ENCODE peak calls at places on chromosomes 1 and 21, in seven cellular contexts. O is T follicular helper cell, G is SJSA1, K is K562, Q is hypothalamus, A is amniotic epithelial cell, I is T47D. W is an unnamed sample.

GRCh38 chr1:10271869-10272268 is 61.5 kb downstream of the KIF1B start:
- DNase-seq in O (no peak), G (no peak), K (no peak), Q (no peak), A (no peak), I (no peak), W (no peak)

GRCh38 chr1:230020451-230020850 is 46.6 kb upstream of the GALNT2 start:
- DNase-seq in O (no peak), G (no peak), K (no peak), Q (no peak), A (no peak), I (no peak), W (no peak)

GRCh38 chr1:53467391-53467790 is 8.2 kb downstream of the DMRTB1 start:
- DNase-seq in O (no peak), G (no peak), K (no peak), Q (no peak), A (no peak), I (no peak), W (no peak)

GRCh38 chr1:179190861-179191260 is 38.6 kb downstream of the ABL2 start:
- DNase-seq in O (no peak), G (no peak), K (no peak), Q (no peak), A (no peak), I (no peak), W (no peak)

GRCh38 chr1:108570128-108570527 is 10.2 kb downstream of the EEIG2 start:
- DNase-seq in O (no peak), G (no peak), K (no peak), Q (no peak), A (peak), I (peak), W (peak)

GRCh38 chr1:25523512-25523911 is 19.9 kb upstream of the LDLRAP1 start:
- DNase-seq in O (no peak), G (no peak), K (peak), Q (no peak), A (peak), I (no peak), W (peak)

GRCh38 chr1:229803601-229804217 is 177.7 kb downstream of the URB2 start:
- DNase-seq in O (no peak), G (no peak), K (no peak), Q (no peak), A (no peak), I (peak), W (no peak)

GRCh38 chr1:47944561-47944960 is 52.6 kb downstream of the TRABD2B start:
- DNase-seq in O (no peak), G (no peak), K (no peak), Q (no peak), A (peak), I (no peak), W (no peak)

GRCh38 chr1:246428542-246429308 is 78.4 kb downstream of the SMYD3 start:
- DNase-seq in O (no peak), G (peak), K (no peak), Q (no peak), A (peak), I (no peak), W (peak)

GRCh38 chr1:94884101-94884875 is 42.6 kb downstream of the CNN3 start:
- DNase-seq in O (no peak), G (peak), K (no peak), Q (no peak), A (peak), I (peak), W (peak)

GRCh38 chr1:168561989-168562388 is 14.4 kb upstream of the XCL1 start:
- DNase-seq in O (no peak), G (no peak), K (no peak), Q (no peak), A (no peak), I (no peak), W (no peak)

GRCh38 chr1:15720861-15721260 is 15.2 kb upstream of the SLC25A34 start:
- DNase-seq in O (no peak), G (no peak), K (no peak), Q (no peak), A (no peak), I (no peak), W (no peak)

GRCh38 chr21:46459356-46460112 is 843 bp downstream of the DIP2A start:
- DNase-seq in O (peak), G (no peak), K (peak), Q (no peak), A (peak), I (no peak), W (peak)

GRCh38 chr1:37902983-37903382 is 43.6 kb upstream of the MTF1 start:
- DNase-seq in O (no peak), G (no peak), K (no peak), Q (no peak), A (no peak), I (no peak), W (no peak)

GRCh38 chr1:14500912-14501311 is 97.6 kb upstream of the KAZN start:
- DNase-seq in O (no peak), G (no peak), K (no peak), Q (no peak), A (no peak), I (no peak), W (no peak)

GRCh38 chr1:43541721-43542401 is 11.2 kb downstream of the PTPRF start:
- DNase-seq in O (no peak), G (no peak), K (no peak), Q (peak), A (peak), I (no peak), W (no peak)

GRCh38 chr21:44926364-44927101 is 5.8 kb upstream of the ITGB2 start:
- DNase-seq in O (peak), G (no peak), K (no peak), Q (no peak), A (peak), I (no peak), W (peak)

GRCh38 chr1:226688852-226689251 is 50.2 kb downstream of the ITPKB start:
- DNase-seq in O (no peak), G (no peak), K (no peak), Q (no peak), A (no peak), I (no peak), W (no peak)

GRCh38 chr1:208479435-208479834 is 235.3 kb upstream of the PLXNA2 start:
- DNase-seq in O (no peak), G (no peak), K (no peak), Q (no peak), A (peak), I (no peak), W (no peak)

GRCh38 chr21:39461419-39461818 is 9.6 kb downstream of the SH3BGR start:
- DNase-seq in O (no peak), G (no peak), K (no peak), Q (no peak), A (no peak), I (no peak), W (no peak)